ENCODE peak calls at places on chromosomes 2 and 18, in five cellular contexts. V is iris pigment epithelial cell; E is neural progenitor cell; T is stimulated activated CD4-positive, alpha-beta T cell treated with anti-CD3 and anti-CD28 coated beads, Interleukin-2, amount 100 ng/mL, for 48 hours; P is T-cell. L is an unnamed sample.

GRCh38 chr2:121491566-121491965 is 39.1 kb upstream of the RNU4ATAC start:
- DNase-seq in E (no peak), V (no peak), P (no peak), T (no peak), L (no peak)

GRCh38 chr2:233823731-233824121 is 30.6 kb downstream of the HJURP start:
- DNase-seq in V (no peak), T (no peak), E (no peak), P (no peak), L (no peak)

GRCh38 chr2:9422321-9423099 is 818 bp downstream of the ITGB1BP1 start:
- DNase-seq in P (peak; percentile 35), T (peak; percentile 42), V (peak; percentile 39), E (peak; percentile 47), L (no peak)

GRCh38 chr2:218168016-218168415 is 1.3 kb upstream of the CXCR1 start:
- DNase-seq in P (no peak), E (no peak), V (no peak), T (no peak), L (no peak)

GRCh38 chr2:38704664-38705063 is 38.8 kb downstream of the GALM start:
- DNase-seq in V (no peak), P (no peak), E (no peak), T (no peak), L (no peak)

GRCh38 chr18:23201741-23202140 is 66.5 kb downstream of the CABLES1 start:
- DNase-seq in P (no peak), T (no peak), E (no peak), V (no peak), L (no peak)

GRCh38 chr2:174334781-174335604 is at the start of gene SP9:
- DNase-seq in E (peak; percentile 95), T (no peak), V (no peak), P (peak; percentile 18), L (peak; percentile 81)

GRCh38 chr2:45839388-45840251 is 188.1 kb downstream of the PRKCE start:
- DNase-seq in V (no peak), E (no peak), T (no peak), P (no peak), L (no peak)

GRCh38 chr2:147223553-147223952 is 621.3 kb upstream of the ACVR2A start:
- DNase-seq in P (no peak), V (no peak), E (no peak), T (no peak), L (no peak)

GRCh38 chr2:192007819-192008218 is 160.9 kb upstream of the CAVIN2 start:
- DNase-seq in E (no peak), V (peak; percentile 40), T (no peak), P (no peak), L (no peak)

GRCh38 chr2:216215991-216216390 is 106.8 kb downstream of the XRCC5 start:
- DNase-seq in E (peak; percentile 14), V (peak; percentile 57), T (no peak), P (no peak), L (peak; percentile 18)

L was measured in NT2/D1.